ENCODE peak calls at places on chromosomes 1 and 21, in seven cellular contexts. N is heart left ventricle, H is HFF-Myc, Z is mesendoderm, B is lower lobe of right lung, X is aorta, R is A549. P is an unnamed sample.

GRCh38 chr1:217482356-217483102 is 148.4 kb downstream of the GPATCH2 start:
- DNase-seq in R (peak; percentile 31), B (no peak), Z (no peak), X (no peak), N (no peak), H (peak; percentile 51), P (peak; percentile 70)

GRCh38 chr1:18480315-18481189 is at the start of gene KLHDC7A:
- DNase-seq in X (no peak), H (no peak), Z (peak; percentile 95), N (no peak), R (peak; percentile 70), B (peak; percentile 82), P (no peak)

GRCh38 chr1:63713627-63714481 is 60.0 kb upstream of the ROR1 start:
- DNase-seq in N (no peak), X (peak; percentile 70), Z (no peak), H (peak; percentile 88), R (peak; percentile 42), B (no peak), P (peak; percentile 55)

GRCh38 chr1:156493749-156494148 is 6.8 kb downstream of the MEF2D start:
- DNase-seq in B (no peak), X (peak; percentile 36), N (no peak), Z (no peak), H (no peak), R (no peak), P (no peak)

GRCh38 chr1:68145418-68146126 is 86.8 kb downstream of the WLS start:
- DNase-seq in Z (no peak), H (no peak), N (no peak), B (no peak), R (no peak), X (no peak), P (no peak)

GRCh38 chr1:21517660-21518480 is 8.6 kb downstream of the ALPL start:
- DNase-seq in B (no peak), Z (no peak), X (no peak), H (no peak), R (no peak), N (no peak), P (no peak)

GRCh38 chr1:167987174-167987573 is 50.3 kb upstream of the MPC2 start:
- DNase-seq in N (no peak), Z (no peak), H (no peak), X (no peak), R (no peak), B (no peak), P (no peak)

GRCh38 chr1:92923664-92924063 is 37.6 kb downstream of the DIPK1A start:
- DNase-seq in Z (no peak), X (no peak), H (no peak), B (no peak), N (no peak), R (no peak), P (no peak)

GRCh38 chr1:21121764-21122471 is 54.8 kb downstream of the EIF4G3 start:
- DNase-seq in Z (no peak), N (no peak), R (no peak), B (no peak), H (no peak), X (no peak), P (no peak)

GRCh38 chr1:1677718-1678580 is 14.6 kb downstream of the SLC35E2B start:
- DNase-seq in Z (no peak), H (no peak), N (no peak), X (peak; percentile 44), B (peak; percentile 37), R (no peak), P (no peak)

GRCh38 chr1:24010650-24011049 is 30.5 kb upstream of the SRSF10 start:
- DNase-seq in R (no peak), N (no peak), B (no peak), H (no peak), X (no peak), Z (no peak), P (no peak)

GRCh38 chr21:16239659-16240265 is 510.0 kb downstream of the USP25 start:
- DNase-seq in B (no peak), Z (peak; percentile 73), N (no peak), H (no peak), X (no peak), R (peak; percentile 4), P (no peak)

GRCh38 chr1:83055391-83056170 is 943.4 kb downstream of the TTLL7 start:
- DNase-seq in H (no peak), R (no peak), Z (peak; percentile 86), N (no peak), X (no peak), B (no peak), P (no peak)

GRCh38 chr1:44641126-44642102 is 32.9 kb downstream of the TMEM53 start:
- DNase-seq in Z (no peak), H (no peak), X (no peak), B (no peak), N (no peak), R (no peak), P (no peak)

GRCh38 chr1:226809785-226810571 is 60.4 kb upstream of the PSEN2 start:
- DNase-seq in R (no peak), B (no peak), H (no peak), X (no peak), N (no peak), Z (no peak), P (no peak)

GRCh38 chr1:70896224-70896623 is 151.4 kb downstream of the PTGER3 start:
- DNase-seq in Z (peak; percentile 63), X (no peak), B (no peak), R (no peak), N (no peak), H (no peak), P (no peak)

GRCh38 chr21:21997390-21998333 is 999.5 kb downstream of the NCAM2 start:
- DNase-seq in R (no peak), N (no peak), B (no peak), H (no peak), X (no peak), Z (peak; percentile 78), P (no peak)

GRCh38 chr1:91564888-91565700 is 64.4 kb downstream of the CDC7 start:
- DNase-seq in H (peak; percentile 77), R (no peak), B (no peak), Z (no peak), N (peak; percentile 39), X (no peak), P (peak; percentile 69)

GRCh38 chr1:204294371-204294770 is 65.4 kb downstream of the PLEKHA6 start:
- DNase-seq in H (peak; percentile 92), Z (peak; percentile 84), B (no peak), X (peak; percentile 63), N (peak; percentile 59), R (peak; percentile 64), P (peak; percentile 83)

GRCh38 chr1:228090613-228091081 is 8.1 kb downstream of the ARF1 start:
- DNase-seq in Z (no peak), N (no peak), X (no peak), B (no peak), R (no peak), H (no peak), P (no peak)

GRCh38 chr1:907611-908451 is 15.9 kb upstream of the SAMD11 start:
- DNase-seq in N (peak; percentile 14), H (no peak), B (no peak), R (no peak), Z (no peak), X (peak; percentile 47), P (no peak)

GRCh38 chr1:109631513-109632260 is 12.1 kb downstream of the AMPD2 start:
- DNase-seq in H (no peak), X (no peak), Z (no peak), B (no peak), R (no peak), N (no peak), P (no peak)

GRCh38 chr21:41183575-41183974 is 15.6 kb downstream of the BACE2 start:
- DNase-seq in Z (peak; percentile 88), N (no peak), X (no peak), B (no peak), R (no peak), H (no peak), P (no peak)

GRCh38 chr1:6176751-6177150 is 3.4 kb downstream of the CHD5 start:
- DNase-seq in B (no peak), N (no peak), X (no peak), H (no peak), Z (no peak), R (no peak), P (no peak)

GRCh38 chr21:43211085-43212071 is 42.6 kb downstream of the CRYAA start:
- DNase-seq in Z (peak; percentile 49), N (peak; percentile 68), X (no peak), H (no peak), R (no peak), B (peak; percentile 82), P (no peak)

DNA sequence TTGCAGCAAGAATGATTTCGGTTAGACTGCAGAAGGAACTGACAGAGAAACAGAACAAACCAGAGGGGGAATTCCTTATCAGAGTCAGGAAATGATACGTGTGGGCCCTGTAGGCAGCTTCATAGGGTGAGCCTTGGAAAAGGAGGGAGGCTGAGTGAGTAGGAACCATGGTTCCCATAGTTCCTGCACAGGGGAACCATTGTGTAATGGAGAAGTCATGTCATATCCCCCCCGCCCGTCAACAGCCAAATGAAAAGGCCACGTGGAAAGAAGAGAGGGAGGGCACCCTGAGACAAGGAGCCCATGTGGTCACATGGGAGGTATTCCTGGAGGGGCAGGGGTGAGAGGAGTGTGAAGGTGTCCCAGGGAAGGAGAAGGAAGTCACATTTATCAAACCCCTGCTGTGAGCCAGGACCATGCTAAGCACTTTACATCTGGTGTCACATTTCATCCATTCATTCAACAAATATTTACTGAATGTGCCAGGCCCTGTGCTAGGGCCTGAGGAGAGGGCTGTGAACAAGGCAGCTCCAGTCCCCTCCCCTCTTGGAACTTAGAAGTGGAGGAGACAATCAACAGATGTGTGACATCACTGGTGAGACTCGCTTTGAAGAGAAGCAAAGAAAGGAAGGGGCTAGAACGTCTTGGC is 15.7 kb upstream of the FGR start:
- DNase-seq in X (no peak), N (no peak), R (no peak), Z (peak; percentile 98), B (no peak), H (no peak), P (no peak)
- H3K4me3 ChIP-seq in X (no peak overlapping the region), N (no peak overlapping the region), R (no peak overlapping the region), Z (no peak overlapping the region), B (no peak overlapping the region), H (no peak overlapping the region), P (no peak overlapping the region)

DNA sequence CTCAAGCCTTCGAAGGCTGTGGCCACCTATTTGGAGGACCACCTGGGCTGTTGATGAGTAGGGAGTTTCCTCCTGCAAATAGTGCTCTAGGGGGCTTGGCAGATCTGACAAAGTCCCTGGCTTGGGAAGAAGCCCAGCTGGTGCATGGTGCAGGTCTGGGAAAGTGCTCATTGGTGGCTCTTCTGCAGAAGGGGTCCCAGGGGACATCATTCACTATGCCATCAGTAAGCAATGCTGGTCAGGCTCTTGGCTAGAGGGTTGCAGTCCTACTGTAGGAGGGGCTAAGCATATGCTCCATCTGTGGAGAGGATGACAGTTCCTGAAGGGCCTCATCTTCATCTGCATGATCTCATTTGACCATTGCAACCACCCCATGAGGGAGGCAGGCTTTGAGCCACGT is 31.6 kb upstream of the VASH2 start:
- DNase-seq in R (no peak), Z (no peak), N (no peak), X (no peak), B (no peak), H (no peak), P (no peak)
- H3K4me3 ChIP-seq in R (no peak overlapping the region), Z (no peak overlapping the region), N (no peak overlapping the region), X (no peak overlapping the region), B (no peak overlapping the region), H (no peak overlapping the region), P (no peak overlapping the region)

GRCh38 chr1:166924829-166925541 is 48.9 kb upstream of the TADA1 start:
- DNase-seq in N (no peak), B (no peak), H (no peak), X (no peak), Z (no peak), R (no peak), P (no peak)
- H3K4me3 ChIP-seq in N (no peak overlapping the region), B (no peak overlapping the region), H (no peak overlapping the region), X (no peak overlapping the region), Z (no peak overlapping the region), R (no peak overlapping the region), P (no peak overlapping the region)

GRCh38 chr1:241635556-241636179 is 4.5 kb downstream of the CHML start:
- DNase-seq in Z (no peak), N (no peak), H (no peak), X (no peak), B (no peak), R (no peak), P (no peak)
- H3K4me3 ChIP-seq in Z (no peak overlapping the region), N (no peak overlapping the region), H (no peak overlapping the region), X (no peak overlapping the region), B (no peak overlapping the region), R (no peak overlapping the region), P (no peak overlapping the region)

P was measured in skeletal muscle cell.